ENCODE peak calls at places on chromosomes 1 and 21, in ten cellular contexts. L is left lung; O is NAMALWA; C is effector CD8-positive, alpha-beta T cell; M is progenitor cell of endocrine pancreas; T is CD8-positive, alpha-beta memory T cell; N is Caki2; I is activated T-cell treated with anti-CD3 and anti-CD28 coated beads for 24 hours; W is iris pigment epithelial cell; Y is upper lobe of right lung. U is an unnamed sample.

GRCh38 chr1:117644696-117645311 is 39.0 kb downstream of the TENT5C start:
- DNase-seq in C (no peak), T (peak), W (no peak), L (no peak), N (no peak), M (no peak), I (no peak), O (no peak), Y (no peak), U (no peak)

GRCh38 chr1:156766288-156767100 is 841 bp upstream of the PRCC start:
- DNase-seq in L (peak), T (no peak), W (peak), I (no peak), Y (no peak), O (no peak), M (no peak), C (no peak), N (peak), U (no peak)

GRCh38 chr1:160363951-160364350 is 2.9 kb upstream of the NHLH1 start:
- DNase-seq in C (no peak), O (no peak), M (no peak), L (no peak), N (no peak), W (no peak), Y (no peak), T (no peak), I (no peak), U (no peak)

GRCh38 chr1:172742599-172743500 is 83.9 kb downstream of the FASLG start:
- DNase-seq in Y (no peak), W (peak), N (peak), O (peak), C (no peak), I (no peak), T (peak), L (no peak), M (no peak), U (no peak)

GRCh38 chr1:180158149-180159147 is 3.8 kb downstream of the QSOX1 start:
- DNase-seq in T (no peak), C (no peak), N (no peak), W (no peak), I (no peak), Y (no peak), M (no peak), O (no peak), L (no peak), U (no peak)

GRCh38 chr21:15031790-15032357 is 32.9 kb downstream of the NRIP1 start:
- DNase-seq in Y (no peak), N (no peak), W (peak), C (no peak), O (no peak), I (no peak), M (no peak), L (no peak), T (no peak), U (no peak)

GRCh38 chr1:203534526-203534925 is 40.6 kb downstream of the OPTC start:
- DNase-seq in Y (peak), C (no peak), M (no peak), O (no peak), T (no peak), W (peak), L (no peak), N (peak), I (no peak), U (no peak)

GRCh38 chr1:224736619-224737352 is 120.7 kb downstream of the CNIH3 start:
- DNase-seq in W (peak), Y (no peak), I (no peak), C (no peak), O (no peak), T (no peak), M (no peak), L (no peak), N (no peak), U (no peak)

GRCh38 chr1:230745071-230745470 is 2.1 kb upstream of the CAPN9 start:
- DNase-seq in M (no peak), O (no peak), C (no peak), I (no peak), T (no peak), L (no peak), N (no peak), W (no peak), Y (no peak), U (no peak)

GRCh38 chr1:44606701-44607281 is 67.5 kb downstream of the TMEM53 start:
- DNase-seq in O (no peak), C (no peak), W (no peak), L (no peak), N (peak), I (no peak), T (no peak), Y (no peak), M (no peak), U (no peak)

GRCh38 chr1:226628624-226629155 is 80.1 kb downstream of the STUM start:
- DNase-seq in I (no peak), W (no peak), N (no peak), C (no peak), M (no peak), O (no peak), T (no peak), Y (peak), L (peak), U (no peak)

GRCh38 chr1:67626495-67627235 is 58.3 kb upstream of the GADD45A start:
- DNase-seq in M (no peak), O (no peak), W (peak), T (no peak), C (no peak), I (no peak), N (peak), L (no peak), Y (no peak), U (peak)

GRCh38 chr1:31762726-31763670 is 1.1 kb downstream of the ADGRB2 start:
- DNase-seq in N (peak), O (peak), I (peak), Y (peak), W (peak), T (peak), L (peak), M (peak), C (peak), U (no peak)

GRCh38 chr1:23865543-23865930 is 2.6 kb downstream of the FUCA1 start:
- DNase-seq in L (no peak), C (no peak), M (no peak), W (peak), N (peak), Y (no peak), I (no peak), T (no peak), O (no peak), U (no peak)

GRCh38 chr1:200625381-200625824 is 4.9 kb upstream of the KIF14 start:
- DNase-seq in Y (no peak), T (no peak), W (peak), N (peak), O (no peak), M (no peak), C (no peak), L (no peak), I (no peak), U (no peak)

GRCh38 chr21:45385549-45386050 is 19.4 kb upstream of the COL18A1 start:
- DNase-seq in I (no peak), L (peak), W (no peak), O (no peak), M (no peak), Y (peak), C (no peak), N (no peak), T (no peak), U (no peak)

GRCh38 chr1:8113257-8114220 is 87.4 kb upstream of the ERRFI1 start:
- DNase-seq in O (no peak), T (peak), M (no peak), N (no peak), I (no peak), W (peak), C (no peak), Y (no peak), L (no peak), U (no peak)

GRCh38 chr1:36824390-36824861 is 209.9 kb downstream of the GRIK3 start:
- DNase-seq in N (no peak), L (no peak), T (no peak), W (no peak), Y (no peak), O (no peak), M (no peak), I (no peak), C (no peak), U (no peak)

GRCh38 chr1:215132156-215132555 is 49.6 kb downstream of the KCNK2 start:
- DNase-seq in C (no peak), Y (no peak), N (peak), W (peak), O (no peak), I (no peak), L (no peak), T (no peak), M (no peak), U (no peak)

GRCh38 chr1:38127432-38127831 is 80.8 kb upstream of the POU3F1 start:
- DNase-seq in M (no peak), O (no peak), T (no peak), Y (no peak), N (no peak), L (no peak), W (peak), I (no peak), C (no peak), U (no peak)

GRCh38 chr1:109478806-109479205 is 4.9 kb upstream of the ATXN7L2 start:
- DNase-seq in W (no peak), T (peak), M (peak), C (no peak), I (no peak), L (no peak), N (no peak), O (no peak), Y (no peak), U (no peak)

GRCh38 chr1:226608699-226609505 is 60.3 kb downstream of the STUM start:
- DNase-seq in M (peak), O (peak), T (peak), N (peak), C (peak), I (peak), L (peak), Y (peak), W (peak), U (no peak)